ENCODE peak calls at places on chromosome 5, in five cellular contexts. One of them, this sample, is unnamed.

GRCh38 chr5:65418661-65419060 is 63.1 kb downstream of the ADAMTS6 start:
- DNase-seq in ovary: no peak
- DNase-seq in endothelial cell of umbilical vein: no peak
- DNase-seq in HepG2: no peak
- DNase-seq in stomach: no peak
- DNase-seq in this sample: no peak

GRCh38 chr5:44150075-44150723 is 239.0 kb downstream of the FGF10 start:
- DNase-seq in ovary: no peak
- DNase-seq in endothelial cell of umbilical vein: no peak
- DNase-seq in HepG2: no peak
- DNase-seq in stomach: no peak
- DNase-seq in this sample: no peak

GRCh38 chr5:74409166-74409706 is 231.3 kb downstream of the ENC1 start:
- DNase-seq in ovary: no peak
- DNase-seq in endothelial cell of umbilical vein: no peak
- DNase-seq in HepG2: no peak
- DNase-seq in stomach: peak; percentile 53
- DNase-seq in this sample: no peak

GRCh38 chr5:32932231-32932935 is 221.3 kb downstream of the NPR3 start:
- DNase-seq in ovary: no peak
- DNase-seq in endothelial cell of umbilical vein: no peak
- DNase-seq in HepG2: no peak
- DNase-seq in stomach: no peak
- DNase-seq in this sample: no peak

GRCh38 chr5:57718155-57718554 is 235.5 kb upstream of the ACTBL2 start:
- DNase-seq in ovary: no peak
- DNase-seq in endothelial cell of umbilical vein: no peak
- DNase-seq in HepG2: peak; percentile 85
- DNase-seq in stomach: no peak
- DNase-seq in this sample: no peak

GRCh38 chr5:36214434-36214833 is 27.3 kb downstream of the NADK2 start:
- DNase-seq in ovary: no peak
- DNase-seq in endothelial cell of umbilical vein: no peak
- DNase-seq in HepG2: peak; percentile 19
- DNase-seq in stomach: no peak
- DNase-seq in this sample: no peak

GRCh38 chr5:61640631-61641030 is 308.6 kb downstream of the ZSWIM6 start:
- DNase-seq in ovary: no peak
- DNase-seq in endothelial cell of umbilical vein: no peak
- DNase-seq in HepG2: no peak
- DNase-seq in stomach: no peak
- DNase-seq in this sample: no peak

GRCh38 chr5:13325765-13326164 is 618.7 kb downstream of the DNAH5 start:
- DNase-seq in ovary: no peak
- DNase-seq in endothelial cell of umbilical vein: no peak
- DNase-seq in HepG2: no peak
- DNase-seq in stomach: no peak
- DNase-seq in this sample: no peak

GRCh38 chr5:168712280-168712924 is 133.2 kb upstream of the PANK3 start:
- DNase-seq in ovary: no peak
- DNase-seq in endothelial cell of umbilical vein: peak; percentile 55
- DNase-seq in HepG2: no peak
- DNase-seq in stomach: no peak
- DNase-seq in this sample: no peak

GRCh38 chr5:37197340-37198050 is 51.7 kb downstream of the CPLANE1 start:
- DNase-seq in ovary: no peak
- DNase-seq in endothelial cell of umbilical vein: peak; percentile 28
- DNase-seq in HepG2: no peak
- DNase-seq in stomach: no peak
- DNase-seq in this sample: no peak

GRCh38 chr5:78577992-78578391 is 70.6 kb downstream of the LHFPL2 start:
- DNase-seq in ovary: no peak
- DNase-seq in endothelial cell of umbilical vein: no peak
- DNase-seq in HepG2: no peak
- DNase-seq in stomach: no peak
- DNase-seq in this sample: no peak

GRCh38 chr5:95730011-95730700 is 980 bp upstream of the RHOBTB3 start:
- DNase-seq in ovary: no peak
- DNase-seq in endothelial cell of umbilical vein: no peak
- DNase-seq in HepG2: no peak
- DNase-seq in stomach: no peak
- DNase-seq in this sample: no peak

GRCh38 chr5:3811116-3811515 is 215.5 kb downstream of the IRX1 start:
- DNase-seq in ovary: no peak
- DNase-seq in endothelial cell of umbilical vein: no peak
- DNase-seq in HepG2: no peak
- DNase-seq in stomach: no peak
- DNase-seq in this sample: no peak

GRCh38 chr5:103021310-103021709 is 98.6 kb downstream of the GIN1 start:
- DNase-seq in ovary: no peak
- DNase-seq in endothelial cell of umbilical vein: no peak
- DNase-seq in HepG2: no peak
- DNase-seq in stomach: no peak
- DNase-seq in this sample: no peak

GRCh38 chr5:171647043-171647899 is 138.3 kb upstream of the SMIM23 start:
- DNase-seq in ovary: no peak
- DNase-seq in endothelial cell of umbilical vein: peak; percentile 86
- DNase-seq in HepG2: peak; percentile 21
- DNase-seq in stomach: no peak
- DNase-seq in this sample: no peak

GRCh38 chr5:88675758-88676636 is 207.0 kb downstream of the MEF2C start:
- DNase-seq in ovary: peak; percentile 48
- DNase-seq in endothelial cell of umbilical vein: no peak
- DNase-seq in HepG2: no peak
- DNase-seq in stomach: no peak
- DNase-seq in this sample: no peak

GRCh38 chr5:172490739-172491461 is 36.6 kb upstream of the SH3PXD2B start:
- DNase-seq in ovary: no peak
- DNase-seq in endothelial cell of umbilical vein: no peak
- DNase-seq in HepG2: no peak
- DNase-seq in stomach: no peak
- DNase-seq in this sample: no peak

GRCh38 chr5:65760504-65761275 is 38.7 kb downstream of the NLN start:
- DNase-seq in ovary: no peak
- DNase-seq in endothelial cell of umbilical vein: peak; percentile 86
- DNase-seq in HepG2: no peak
- DNase-seq in stomach: peak; percentile 55
- DNase-seq in this sample: no peak

GRCh38 chr5:128537306-128537998 is 593 bp downstream of the FBN2 start:
- DNase-seq in ovary: peak; percentile 33
- DNase-seq in endothelial cell of umbilical vein: peak; percentile 51
- DNase-seq in HepG2: no peak
- DNase-seq in stomach: no peak
- DNase-seq in this sample: no peak

GRCh38 chr5:120682851-120683250 is 218.8 kb downstream of the PRR16 start:
- DNase-seq in ovary: no peak
- DNase-seq in endothelial cell of umbilical vein: no peak
- DNase-seq in HepG2: no peak
- DNase-seq in stomach: no peak
- DNase-seq in this sample: no peak

GRCh38 chr5:142977363-142978051 is 207.3 kb downstream of the ARHGAP26 start:
- DNase-seq in ovary: no peak
- DNase-seq in endothelial cell of umbilical vein: peak; percentile 48
- DNase-seq in HepG2: no peak
- DNase-seq in stomach: no peak
- DNase-seq in this sample: peak; percentile 43

DNA sequence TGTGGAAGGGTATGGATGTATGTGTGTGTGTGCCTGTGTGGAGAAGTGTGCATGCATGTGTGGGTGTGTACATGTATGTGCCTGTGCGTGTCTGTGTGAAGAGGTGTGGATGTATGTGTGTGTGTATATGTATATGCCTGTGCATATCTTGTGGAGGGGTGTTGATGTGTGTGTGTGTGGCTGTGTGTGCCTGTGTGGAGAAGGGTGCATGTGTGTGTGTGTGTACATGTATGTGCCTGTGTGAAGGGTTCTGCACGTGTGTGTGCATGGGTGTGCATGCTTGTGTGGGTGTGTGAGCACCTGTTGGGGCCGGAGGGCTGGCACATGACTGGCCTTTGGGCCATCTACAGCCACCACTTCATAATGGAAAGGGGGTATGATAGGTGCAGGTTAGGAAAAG is 291.4 kb downstream of the IRX2 start:
- DNase-seq in ovary: no peak
- DNase-seq in endothelial cell of umbilical vein: no peak
- DNase-seq in HepG2: no peak
- DNase-seq in stomach: no peak
- DNase-seq in this sample: no peak
- H3K9me3 ChIP-seq in ovary: no peaks in the 10 kb centered on the region
- H3K9me3 ChIP-seq in endothelial cell of umbilical vein: peaks cover 4% of the 10 kb centered on the region
- H3K9me3 ChIP-seq in HepG2: no peaks in the 10 kb centered on the region
- H3K9me3 ChIP-seq in stomach: no peaks in the 10 kb centered on the region
- H3K9me3 ChIP-seq in this sample: no peaks in the 10 kb centered on the region

GRCh38 chr5:180802325-180803180 is at the start of gene MGAT1:
- DNase-seq in ovary: peak; percentile 90
- DNase-seq in endothelial cell of umbilical vein: peak; percentile 87
- DNase-seq in HepG2: peak; percentile 65
- DNase-seq in stomach: peak; percentile 86
- DNase-seq in this sample: peak; percentile 84

GRCh38 chr5:180804129-180804601 is 1.6 kb upstream of the MGAT1 start:
- DNase-seq in ovary: no peak
- DNase-seq in endothelial cell of umbilical vein: no peak
- DNase-seq in HepG2: no peak
- DNase-seq in stomach: no peak
- DNase-seq in this sample: no peak

GRCh38 chr5:180801596-180802324 is 846 bp downstream of the MGAT1 start:
- DNase-seq in ovary: no peak
- DNase-seq in endothelial cell of umbilical vein: peak; percentile 44
- DNase-seq in HepG2: no peak
- DNase-seq in stomach: peak; percentile 51
- DNase-seq in this sample: peak; percentile 28

GRCh38 chr5:180806351-180807011 is 3.9 kb upstream of the MGAT1 start:
- DNase-seq in ovary: peak; percentile 21
- DNase-seq in endothelial cell of umbilical vein: no peak
- DNase-seq in HepG2: no peak
- DNase-seq in stomach: no peak
- DNase-seq in this sample: no peak

DNA sequence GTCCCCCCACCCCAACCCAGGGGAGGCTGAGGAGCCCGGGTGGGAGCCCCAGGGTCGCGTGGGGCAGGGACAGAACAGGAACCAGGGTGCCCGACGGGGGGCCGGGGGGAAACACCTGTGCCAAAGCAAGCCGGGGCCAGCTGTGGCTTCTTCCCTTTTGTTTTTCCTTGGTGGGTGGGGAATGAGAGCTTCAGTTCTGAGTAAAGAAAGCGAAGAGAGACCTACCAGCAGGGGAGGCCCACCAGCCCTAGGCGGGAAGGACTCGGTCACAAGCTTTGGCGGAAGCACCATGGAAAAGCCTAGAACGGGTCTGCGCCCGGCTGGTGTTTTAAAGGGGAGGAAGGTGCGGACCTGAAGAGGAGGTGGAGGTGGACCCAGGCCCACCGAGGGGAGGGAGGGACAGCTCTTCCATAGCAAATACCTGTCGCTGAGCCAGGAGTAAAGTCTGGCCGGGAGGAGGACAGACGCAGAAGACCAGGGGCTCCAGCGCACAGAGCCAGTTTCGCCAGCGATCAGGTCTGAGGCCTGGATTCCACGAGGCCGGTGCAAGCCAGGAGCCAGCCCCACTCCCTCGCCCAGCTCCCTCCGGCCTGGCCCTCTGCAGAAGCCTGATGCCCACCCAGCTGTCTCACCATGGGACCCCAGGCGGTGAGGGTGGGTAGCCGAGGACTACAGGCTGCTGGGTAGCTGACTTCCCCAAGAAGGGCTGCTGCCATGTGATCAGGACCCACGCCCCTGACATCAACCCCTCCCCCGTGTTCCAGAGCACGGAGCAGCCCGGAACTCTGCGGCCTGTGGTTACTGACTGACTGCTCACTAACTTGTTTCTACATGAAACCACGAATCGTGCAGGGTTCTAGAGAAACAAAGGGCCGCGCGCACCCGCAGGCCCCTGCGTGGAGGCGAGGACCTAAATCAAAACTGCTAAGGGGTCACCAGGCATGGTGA is 849 bp upstream of the MGAT1 start:
- DNase-seq in ovary: peak; percentile 62
- DNase-seq in endothelial cell of umbilical vein: peak; percentile 53
- DNase-seq in HepG2: peak; percentile 48
- DNase-seq in stomach: peak; percentile 69
- DNase-seq in this sample: no peak
- TF ChIP-seq POLR2A in ovary: no peak
- TF ChIP-seq POLR2A in endothelial cell of umbilical vein: no peak
- TF ChIP-seq POLR2A in HepG2: no peak
- TF ChIP-seq POLR2A in stomach: no peak
- TF ChIP-seq POLR2A in this sample: peak; percentile 26

GRCh38 chr5:141356133-141356532 is 1.3 kb downstream of the PCDHGA4 start:
- DNase-seq in ovary: no peak
- DNase-seq in endothelial cell of umbilical vein: no peak
- DNase-seq in HepG2: no peak
- DNase-seq in stomach: no peak
- DNase-seq in this sample: no peak

GRCh38 chr5:141356950-141357349 is 2.1 kb downstream of the PCDHGA4 start:
- DNase-seq in ovary: no peak
- DNase-seq in endothelial cell of umbilical vein: no peak
- DNase-seq in HepG2: no peak
- DNase-seq in stomach: no peak
- DNase-seq in this sample: no peak

GRCh38 chr5:141351591-141351990 is 1.7 kb downstream of the PCDHGB1 start:
- DNase-seq in ovary: no peak
- DNase-seq in endothelial cell of umbilical vein: no peak
- DNase-seq in HepG2: no peak
- DNase-seq in stomach: no peak
- DNase-seq in this sample: no peak

GRCh38 chr5:141355641-141356040 is 820 bp downstream of the PCDHGA4 start:
- DNase-seq in ovary: no peak
- DNase-seq in endothelial cell of umbilical vein: no peak
- DNase-seq in HepG2: no peak
- DNase-seq in stomach: no peak
- DNase-seq in this sample: no peak

GRCh38 chr5:141354900-141355469 is at the start of gene PCDHGA4:
- DNase-seq in ovary: no peak
- DNase-seq in endothelial cell of umbilical vein: peak; percentile 34
- DNase-seq in HepG2: no peak
- DNase-seq in stomach: no peak
- DNase-seq in this sample: no peak
- H3K9me3 ChIP-seq in ovary: peaks cover 52% of the 10 kb centered on the region
- H3K9me3 ChIP-seq in endothelial cell of umbilical vein: no peaks in the 10 kb centered on the region
- H3K9me3 ChIP-seq in HepG2: peaks cover 18% of the 10 kb centered on the region
- H3K9me3 ChIP-seq in stomach: peaks cover 89% of the 10 kb centered on the region
- H3K9me3 ChIP-seq in this sample: peaks cover 74% of the 10 kb centered on the region

DNA sequence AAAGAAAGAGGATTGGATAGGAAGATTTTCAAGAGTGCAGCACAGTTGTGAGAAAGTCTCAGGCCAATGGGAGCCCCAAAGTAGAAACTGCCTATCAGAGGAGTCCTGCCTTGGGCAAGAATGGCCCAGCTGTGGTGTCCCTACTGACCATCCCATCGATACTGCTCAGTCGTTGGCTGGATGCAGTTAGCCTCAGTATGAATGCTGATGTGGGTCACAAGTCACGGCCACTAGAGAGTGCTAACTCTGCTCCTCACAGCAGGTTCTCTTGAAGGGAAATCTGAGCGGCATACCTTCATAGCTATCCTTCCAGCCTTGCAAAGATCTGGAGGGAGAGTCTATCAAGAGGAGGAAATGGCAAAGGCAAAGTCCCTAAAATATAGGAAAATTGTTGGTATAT is 11.6 kb upstream of the CETN3 start:
- DNase-seq in ovary: no peak
- DNase-seq in endothelial cell of umbilical vein: peak; percentile 7
- DNase-seq in HepG2: peak; percentile 31
- DNase-seq in stomach: peak; percentile 29
- DNase-seq in this sample: no peak
- TF ChIP-seq POLR2A in ovary: no peak
- TF ChIP-seq POLR2A in endothelial cell of umbilical vein: no peak
- TF ChIP-seq POLR2A in HepG2: no peak
- TF ChIP-seq POLR2A in stomach: no peak
- TF ChIP-seq POLR2A in this sample: no peak

This sample was measured in breast epithelium.